ENCODE peak calls at places on chromosomes 1 and 21, in eight cellular contexts. One of them, this sample, is unnamed. For H3K36me3, the result is how much of the 10 kb centered on the place peaks cover.

GRCh38 chr1:35570589-35571137 is 2.5 kb upstream of the TFAP2E start:
- DNase-seq in K562: no peak
- DNase-seq in PC-3: no peak
- DNase-seq in upper lobe of right lung: peak
- DNase-seq in aorta: no peak
- DNase-seq in mucosa of descending colon: no peak
- DNase-seq in lung: no peak
- DNase-seq in CD8-positive, alpha-beta T cell: no peak
- DNase-seq in this sample: no peak

GRCh38 chr1:77829851-77830250 is 50.4 kb downstream of the MIGA1 start:
- DNase-seq in lung: no peak
- DNase-seq in CD8-positive, alpha-beta T cell: no peak
- DNase-seq in upper lobe of right lung: no peak
- DNase-seq in aorta: no peak
- DNase-seq in mucosa of descending colon: no peak
- DNase-seq in PC-3: no peak
- DNase-seq in K562: no peak
- DNase-seq in this sample: no peak

GRCh38 chr1:24051206-24051945 is 60.6 kb downstream of the MYOM3 start:
- DNase-seq in mucosa of descending colon: no peak
- DNase-seq in upper lobe of right lung: no peak
- DNase-seq in CD8-positive, alpha-beta T cell: no peak
- DNase-seq in lung: no peak
- DNase-seq in K562: no peak
- DNase-seq in aorta: no peak
- DNase-seq in PC-3: no peak
- DNase-seq in this sample: no peak

GRCh38 chr21:46255166-46255565 is 26.6 kb upstream of the LSS start:
- DNase-seq in K562: no peak
- DNase-seq in PC-3: no peak
- DNase-seq in lung: no peak
- DNase-seq in upper lobe of right lung: peak
- DNase-seq in mucosa of descending colon: no peak
- DNase-seq in aorta: peak
- DNase-seq in CD8-positive, alpha-beta T cell: no peak
- DNase-seq in this sample: no peak

GRCh38 chr1:153563339-153563952 is 2.2 kb downstream of the S100A2 start:
- DNase-seq in K562: no peak
- DNase-seq in PC-3: no peak
- DNase-seq in upper lobe of right lung: peak
- DNase-seq in aorta: peak
- DNase-seq in CD8-positive, alpha-beta T cell: no peak
- DNase-seq in lung: no peak
- DNase-seq in mucosa of descending colon: no peak
- DNase-seq in this sample: peak

GRCh38 chr1:39154553-39155361 is 49.7 kb upstream of the MACF1 start:
- DNase-seq in lung: peak
- DNase-seq in CD8-positive, alpha-beta T cell: no peak
- DNase-seq in K562: no peak
- DNase-seq in aorta: no peak
- DNase-seq in PC-3: peak
- DNase-seq in mucosa of descending colon: no peak
- DNase-seq in upper lobe of right lung: no peak
- DNase-seq in this sample: no peak

GRCh38 chr1:3355894-3356826 is 98.3 kb upstream of the ARHGEF16 start:
- DNase-seq in lung: no peak
- DNase-seq in CD8-positive, alpha-beta T cell: no peak
- DNase-seq in upper lobe of right lung: no peak
- DNase-seq in mucosa of descending colon: no peak
- DNase-seq in PC-3: no peak
- DNase-seq in K562: no peak
- DNase-seq in aorta: no peak
- DNase-seq in this sample: no peak

GRCh38 chr1:156803086-156803851 is 13.4 kb downstream of the SH2D2A start:
- DNase-seq in upper lobe of right lung: no peak
- DNase-seq in K562: no peak
- DNase-seq in lung: no peak
- DNase-seq in aorta: no peak
- DNase-seq in CD8-positive, alpha-beta T cell: no peak
- DNase-seq in PC-3: no peak
- DNase-seq in mucosa of descending colon: no peak
- DNase-seq in this sample: no peak

GRCh38 chr1:159441360-159441759 is 1.8 kb downstream of the OR10J1 start:
- DNase-seq in upper lobe of right lung: no peak
- DNase-seq in K562: no peak
- DNase-seq in PC-3: no peak
- DNase-seq in CD8-positive, alpha-beta T cell: no peak
- DNase-seq in mucosa of descending colon: no peak
- DNase-seq in aorta: no peak
- DNase-seq in lung: no peak
- DNase-seq in this sample: no peak

GRCh38 chr1:25757151-25757845 is 42.7 kb upstream of the SELENON start:
- DNase-seq in aorta: no peak
- DNase-seq in lung: no peak
- DNase-seq in upper lobe of right lung: no peak
- DNase-seq in mucosa of descending colon: no peak
- DNase-seq in CD8-positive, alpha-beta T cell: no peak
- DNase-seq in K562: no peak
- DNase-seq in PC-3: no peak
- DNase-seq in this sample: no peak

GRCh38 chr1:174413632-174414031 is 34.1 kb upstream of the GPR52 start:
- DNase-seq in PC-3: no peak
- DNase-seq in K562: no peak
- DNase-seq in lung: no peak
- DNase-seq in aorta: no peak
- DNase-seq in mucosa of descending colon: no peak
- DNase-seq in CD8-positive, alpha-beta T cell: no peak
- DNase-seq in upper lobe of right lung: no peak
- DNase-seq in this sample: no peak

GRCh38 chr1:79044974-79045650 is 38.6 kb upstream of the ADGRL4 start:
- DNase-seq in PC-3: no peak
- DNase-seq in CD8-positive, alpha-beta T cell: no peak
- DNase-seq in aorta: peak
- DNase-seq in lung: no peak
- DNase-seq in K562: no peak
- DNase-seq in mucosa of descending colon: no peak
- DNase-seq in upper lobe of right lung: no peak
- DNase-seq in this sample: peak

GRCh38 chr1:80218112-80218511 is 1211.6 kb upstream of the ADGRL4 start:
- DNase-seq in aorta: no peak
- DNase-seq in PC-3: peak
- DNase-seq in upper lobe of right lung: no peak
- DNase-seq in mucosa of descending colon: no peak
- DNase-seq in K562: no peak
- DNase-seq in CD8-positive, alpha-beta T cell: no peak
- DNase-seq in lung: no peak
- DNase-seq in this sample: no peak

GRCh38 chr1:108560430-108561144 is 687 bp downstream of the EEIG2 start:
- DNase-seq in upper lobe of right lung: peak
- DNase-seq in PC-3: peak
- DNase-seq in K562: no peak
- DNase-seq in CD8-positive, alpha-beta T cell: peak
- DNase-seq in aorta: peak
- DNase-seq in mucosa of descending colon: peak
- DNase-seq in lung: peak
- DNase-seq in this sample: peak

GRCh38 chr1:96482615-96483014 is 239.0 kb upstream of the PTBP2 start:
- DNase-seq in K562: no peak
- DNase-seq in PC-3: no peak
- DNase-seq in upper lobe of right lung: no peak
- DNase-seq in CD8-positive, alpha-beta T cell: no peak
- DNase-seq in aorta: no peak
- DNase-seq in mucosa of descending colon: no peak
- DNase-seq in lung: no peak
- DNase-seq in this sample: no peak

GRCh38 chr1:94544706-94545490 is 3.3 kb upstream of the F3 start:
- DNase-seq in aorta: no peak
- DNase-seq in PC-3: peak
- DNase-seq in K562: no peak
- DNase-seq in upper lobe of right lung: no peak
- DNase-seq in CD8-positive, alpha-beta T cell: no peak
- DNase-seq in lung: no peak
- DNase-seq in mucosa of descending colon: no peak
- DNase-seq in this sample: no peak

GRCh38 chr1:28775121-28775942 is 36.6 kb upstream of the OPRD1 start:
- DNase-seq in aorta: peak
- DNase-seq in lung: peak
- DNase-seq in CD8-positive, alpha-beta T cell: peak
- DNase-seq in mucosa of descending colon: peak
- DNase-seq in upper lobe of right lung: peak
- DNase-seq in K562: peak
- DNase-seq in PC-3: no peak
- DNase-seq in this sample: peak

GRCh38 chr21:35027558-35028450 is 21.3 kb downstream of the RUNX1 start:
- DNase-seq in aorta: no peak
- DNase-seq in PC-3: no peak
- DNase-seq in upper lobe of right lung: no peak
- DNase-seq in K562: no peak
- DNase-seq in mucosa of descending colon: no peak
- DNase-seq in CD8-positive, alpha-beta T cell: no peak
- DNase-seq in lung: no peak
- DNase-seq in this sample: no peak

GRCh38 chr1:3821004-3821933 is 25.0 kb upstream of the LRRC47 start:
- DNase-seq in PC-3: no peak
- DNase-seq in mucosa of descending colon: no peak
- DNase-seq in CD8-positive, alpha-beta T cell: no peak
- DNase-seq in aorta: peak
- DNase-seq in upper lobe of right lung: peak
- DNase-seq in K562: peak
- DNase-seq in lung: no peak
- DNase-seq in this sample: no peak

GRCh38 chr1:54651608-54652007 is 10.0 kb downstream of the MROH7 start:
- DNase-seq in CD8-positive, alpha-beta T cell: no peak
- DNase-seq in upper lobe of right lung: no peak
- DNase-seq in K562: peak
- DNase-seq in aorta: peak
- DNase-seq in lung: no peak
- DNase-seq in PC-3: no peak
- DNase-seq in mucosa of descending colon: no peak
- DNase-seq in this sample: no peak

GRCh38 chr1:40267767-40268187 is 9.7 kb downstream of the ZMPSTE24 start:
- DNase-seq in lung: no peak
- DNase-seq in PC-3: peak
- DNase-seq in mucosa of descending colon: no peak
- DNase-seq in aorta: no peak
- DNase-seq in CD8-positive, alpha-beta T cell: no peak
- DNase-seq in upper lobe of right lung: no peak
- DNase-seq in K562: no peak
- DNase-seq in this sample: no peak

GRCh38 chr1:195608883-195609282 is 999.4 kb downstream of the KCNT2 start:
- DNase-seq in lung: no peak
- DNase-seq in mucosa of descending colon: no peak
- DNase-seq in PC-3: peak
- DNase-seq in aorta: no peak
- DNase-seq in CD8-positive, alpha-beta T cell: no peak
- DNase-seq in upper lobe of right lung: no peak
- DNase-seq in K562: no peak
- DNase-seq in this sample: no peak

GRCh38 chr1:6646499-6647148 is 22.0 kb downstream of the THAP3 start:
- DNase-seq in PC-3: peak
- DNase-seq in mucosa of descending colon: no peak
- DNase-seq in K562: peak
- DNase-seq in upper lobe of right lung: no peak
- DNase-seq in aorta: no peak
- DNase-seq in lung: no peak
- DNase-seq in CD8-positive, alpha-beta T cell: no peak
- DNase-seq in this sample: no peak

GRCh38 chr21:20618878-20619277 is 379.3 kb upstream of the NCAM2 start:
- DNase-seq in aorta: no peak
- DNase-seq in lung: no peak
- DNase-seq in mucosa of descending colon: no peak
- DNase-seq in CD8-positive, alpha-beta T cell: no peak
- DNase-seq in K562: no peak
- DNase-seq in PC-3: no peak
- DNase-seq in upper lobe of right lung: no peak
- DNase-seq in this sample: no peak

GRCh38 chr1:119915517-119915916 is 19.2 kb upstream of the ADAM30 start:
- DNase-seq in aorta: no peak
- DNase-seq in upper lobe of right lung: no peak
- DNase-seq in mucosa of descending colon: no peak
- DNase-seq in lung: no peak
- DNase-seq in K562: no peak
- DNase-seq in PC-3: no peak
- DNase-seq in CD8-positive, alpha-beta T cell: no peak
- DNase-seq in this sample: no peak
- H3K36me3 ChIP-seq in aorta: under half
- H3K36me3 ChIP-seq in upper lobe of right lung: half or more
- H3K36me3 ChIP-seq in mucosa of descending colon: under half
- H3K36me3 ChIP-seq in lung: under half
- H3K36me3 ChIP-seq in K562: under half
- H3K36me3 ChIP-seq in PC-3: under half
- H3K36me3 ChIP-seq in CD8-positive, alpha-beta T cell: under half
- H3K36me3 ChIP-seq in this sample: under half

GRCh38 chr1:64080947-64081562 is 122.4 kb upstream of the UBE2U start:
- DNase-seq in aorta: no peak
- DNase-seq in mucosa of descending colon: no peak
- DNase-seq in upper lobe of right lung: no peak
- DNase-seq in K562: no peak
- DNase-seq in PC-3: peak
- DNase-seq in CD8-positive, alpha-beta T cell: no peak
- DNase-seq in lung: no peak
- DNase-seq in this sample: no peak
- H3K36me3 ChIP-seq in aorta: under half
- H3K36me3 ChIP-seq in mucosa of descending colon: under half
- H3K36me3 ChIP-seq in upper lobe of right lung: under half
- H3K36me3 ChIP-seq in K562: under half
- H3K36me3 ChIP-seq in PC-3: under half
- H3K36me3 ChIP-seq in CD8-positive, alpha-beta T cell: under half
- H3K36me3 ChIP-seq in lung: under half
- H3K36me3 ChIP-seq in this sample: under half

DNA sequence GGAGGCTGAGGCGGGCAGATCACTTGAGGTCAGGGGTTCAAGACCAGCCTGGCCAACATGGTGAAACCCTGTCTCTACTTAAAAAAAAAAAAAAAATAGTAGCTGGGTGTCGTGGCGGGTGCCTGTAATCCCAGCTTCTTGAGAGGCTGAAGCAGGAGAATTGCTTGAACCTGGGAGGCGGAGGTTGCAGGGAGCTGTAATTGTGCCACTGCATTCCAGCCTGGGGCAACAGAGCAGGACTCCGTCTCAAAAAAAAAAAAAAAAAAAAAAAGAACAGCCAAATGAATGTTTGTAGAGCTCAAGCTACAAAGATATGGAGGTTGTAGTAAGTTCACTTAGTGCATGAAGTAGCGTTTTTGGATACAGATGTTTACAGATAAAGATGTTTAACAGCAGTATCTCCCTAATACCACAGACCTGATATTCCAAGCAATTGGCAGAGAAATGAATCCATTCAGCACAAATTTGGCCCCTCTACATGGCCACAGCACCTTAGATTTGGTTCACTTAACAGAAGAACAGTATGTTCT is 49.5 kb upstream of the IPO9 start:
- DNase-seq in K562: no peak
- DNase-seq in lung: no peak
- DNase-seq in mucosa of descending colon: no peak
- DNase-seq in CD8-positive, alpha-beta T cell: no peak
- DNase-seq in aorta: no peak
- DNase-seq in PC-3: no peak
- DNase-seq in upper lobe of right lung: no peak
- DNase-seq in this sample: no peak
- H3K36me3 ChIP-seq in K562: under half
- H3K36me3 ChIP-seq in lung: under half
- H3K36me3 ChIP-seq in mucosa of descending colon: under half
- H3K36me3 ChIP-seq in CD8-positive, alpha-beta T cell: under half
- H3K36me3 ChIP-seq in aorta: under half
- H3K36me3 ChIP-seq in PC-3: under half
- H3K36me3 ChIP-seq in upper lobe of right lung: under half
- H3K36me3 ChIP-seq in this sample: under half

GRCh38 chr1:10379676-10380075 is 19.2 kb upstream of the PGD start:
- DNase-seq in upper lobe of right lung: no peak
- DNase-seq in aorta: peak
- DNase-seq in PC-3: no peak
- DNase-seq in CD8-positive, alpha-beta T cell: no peak
- DNase-seq in K562: no peak
- DNase-seq in lung: no peak
- DNase-seq in mucosa of descending colon: no peak
- DNase-seq in this sample: no peak
- H3K36me3 ChIP-seq in upper lobe of right lung: under half
- H3K36me3 ChIP-seq in aorta: under half
- H3K36me3 ChIP-seq in PC-3: under half
- H3K36me3 ChIP-seq in CD8-positive, alpha-beta T cell: under half
- H3K36me3 ChIP-seq in K562: under half
- H3K36me3 ChIP-seq in lung: under half
- H3K36me3 ChIP-seq in mucosa of descending colon: under half
- H3K36me3 ChIP-seq in this sample: under half

This sample was measured in psoas muscle.